ENCODE peak calls at places on chromosomes 1 and 21, in six cellular contexts. F is tibial nerve; I is spleen; H is CD4-positive, CD25-positive, alpha-beta regulatory T cell; P is lower lobe of right lung; S is brain microvascular endothelial cell. W is an unnamed sample.
A peak's percentile ranks its signal among the peaks of the same experiment; 100 is the strongest.

GRCh38 chr1:170580636-170581035 is 48.7 kb downstream of the GORAB start:
- DNase-seq in F (no peak), I (no peak), H (no peak), P (no peak), S (no peak), W (no peak)

GRCh38 chr1:66840929-66841328 is 39.9 kb upstream of the INSL5 start:
- DNase-seq in F (no peak), I (no peak), H (no peak), P (no peak), S (no peak), W (no peak)

GRCh38 chr1:229111703-229112319 is 159.1 kb upstream of the RAB4A start:
- DNase-seq in F (no peak), I (no peak), H (no peak), P (no peak), S (no peak), W (no peak)

GRCh38 chr1:40185951-40186864 is 25.0 kb downstream of the RLF start:
- DNase-seq in F (no peak), I (no peak), H (peak; percentile 23), P (no peak), S (peak; percentile 71), W (peak; percentile 88)

GRCh38 chr1:47951545-47952235 is 45.5 kb downstream of the TRABD2B start:
- DNase-seq in F (no peak), I (no peak), H (no peak), P (no peak), S (no peak), W (no peak)

GRCh38 chr1:166902279-166902678 is 26.2 kb upstream of the TADA1 start:
- DNase-seq in F (no peak), I (no peak), H (no peak), P (no peak), S (peak; percentile 41), W (no peak)

GRCh38 chr1:223039990-223040389 is 103.1 kb downstream of the TLR5 start:
- DNase-seq in F (no peak), I (no peak), H (no peak), P (no peak), S (no peak), W (no peak)

GRCh38 chr1:167145965-167146364 is 52.1 kb downstream of the STYXL2 start:
- DNase-seq in F (no peak), I (no peak), H (no peak), P (no peak), S (no peak), W (no peak)

GRCh38 chr1:220552672-220553258 is 24.8 kb downstream of the MARK1 start:
- DNase-seq in F (no peak), I (no peak), H (no peak), P (no peak), S (no peak), W (no peak)

GRCh38 chr1:179026813-179027664 is 1.3 kb downstream of the FAM20B start:
- DNase-seq in F (no peak), I (no peak), H (no peak), P (no peak), S (no peak), W (no peak)

GRCh38 chr1:76110662-76111061 is 36.1 kb downstream of the ST6GALNAC3 start:
- DNase-seq in F (no peak), I (no peak), H (no peak), P (no peak), S (no peak), W (no peak)

GRCh38 chr1:69123486-69123885 is 444.2 kb upstream of the LRRC7 start:
- DNase-seq in F (no peak), I (no peak), H (no peak), P (no peak), S (no peak), W (no peak)

GRCh38 chr21:32140212-32141008 is 138.4 kb downstream of the MIS18A start:
- DNase-seq in F (no peak), I (no peak), H (no peak), P (no peak), S (no peak), W (no peak)

GRCh38 chr1:5385400-5385799 is 606.8 kb downstream of the NPHP4 start:
- DNase-seq in F (no peak), I (no peak), H (no peak), P (no peak), S (no peak), W (no peak)

GRCh38 chr1:25856856-25857255 is 2.4 kb downstream of the AUNIP start:
- DNase-seq in F (no peak), I (no peak), H (no peak), P (no peak), S (no peak), W (no peak)

GRCh38 chr1:29639741-29640427 is 403.6 kb downstream of the PTPRU start:
- DNase-seq in F (no peak), I (no peak), H (no peak), P (no peak), S (peak; percentile 48), W (no peak)

GRCh38 chr1:6440198-6441126 is 15.9 kb downstream of the ESPN start:
- DNase-seq in F (no peak), I (peak; percentile 84), H (peak; percentile 71), P (peak; percentile 78), S (no peak), W (no peak)

GRCh38 chr1:1307261-1307907 is 346 bp downstream of the ACAP3 start:
- DNase-seq in F (no peak), I (peak; percentile 91), H (no peak), P (peak; percentile 75), S (no peak), W (no peak)

DNA sequence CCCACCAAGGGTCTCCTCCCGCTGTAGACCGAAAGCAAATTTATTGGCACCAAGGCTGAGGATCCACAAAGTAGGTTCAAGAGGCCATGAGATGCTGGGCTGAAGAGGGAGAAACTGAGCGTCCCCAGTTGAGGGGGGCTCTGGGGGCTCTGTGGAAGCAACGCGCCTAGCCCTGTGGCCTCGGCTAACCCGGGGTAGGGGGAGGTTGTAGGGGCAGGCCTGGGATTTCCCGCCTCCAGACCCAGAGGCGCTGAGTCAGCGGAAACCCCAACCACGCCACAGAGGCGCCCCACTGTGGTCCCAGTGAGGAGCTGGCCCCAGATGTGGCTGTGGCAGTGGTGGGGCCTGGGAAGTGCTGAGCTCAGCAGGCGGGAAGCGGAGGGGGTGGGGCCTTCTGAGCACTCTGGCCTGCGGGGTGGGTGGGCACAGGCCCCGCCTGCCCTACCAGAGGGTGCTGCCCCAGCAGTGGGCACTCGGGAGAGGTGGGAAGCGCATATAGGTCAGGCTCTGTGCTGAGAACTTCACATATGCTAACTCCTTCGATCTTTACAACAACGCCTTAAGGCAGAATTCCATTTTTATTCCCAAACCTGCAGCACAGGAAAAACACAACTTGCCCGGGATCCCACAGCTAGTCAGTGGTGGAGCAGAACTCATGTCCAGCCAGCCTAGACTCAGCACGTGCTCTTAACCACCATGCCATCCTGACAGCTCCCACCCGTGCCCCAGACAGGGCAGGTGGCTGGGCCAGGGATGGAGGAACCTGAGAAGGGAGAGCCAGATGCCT is 1.5 kb upstream of the COL16A1 start:
- DNase-seq in F (peak; percentile 50), I (peak; percentile 81), H (no peak), P (no peak), S (peak; percentile 43), W (no peak)
- H3K4me3 ChIP-seq in F (no peak overlapping the region), I (no peak overlapping the region), H (no peak overlapping the region), P (peak overlapping the region; percentile 50), S (peak overlapping the region; percentile 0), W (no peak overlapping the region)

GRCh38 chr1:108563808-108564207 is 3.9 kb downstream of the EEIG2 start:
- DNase-seq in F (no peak), I (no peak), H (no peak), P (no peak), S (no peak), W (no peak)
- H3K4me3 ChIP-seq in F (no peak overlapping the region), I (no peak overlapping the region), H (no peak overlapping the region), P (no peak overlapping the region), S (no peak overlapping the region), W (no peak overlapping the region)

GRCh38 chr1:97209381-97209780 is 487.8 kb downstream of the PTBP2 start:
- DNase-seq in F (no peak), I (no peak), H (no peak), P (no peak), S (no peak), W (no peak)
- H3K4me3 ChIP-seq in F (no peak overlapping the region), I (no peak overlapping the region), H (no peak overlapping the region), P (no peak overlapping the region), S (no peak overlapping the region), W (no peak overlapping the region)

GRCh38 chr1:53470155-53470554 is 11.0 kb downstream of the DMRTB1 start:
- DNase-seq in F (peak; percentile 36), I (peak; percentile 75), H (no peak), P (peak; percentile 66), S (peak; percentile 69), W (no peak)
- H3K4me3 ChIP-seq in F (no peak overlapping the region), I (no peak overlapping the region), H (no peak overlapping the region), P (no peak overlapping the region), S (peak overlapping the region; percentile 20), W (no peak overlapping the region)

DNA sequence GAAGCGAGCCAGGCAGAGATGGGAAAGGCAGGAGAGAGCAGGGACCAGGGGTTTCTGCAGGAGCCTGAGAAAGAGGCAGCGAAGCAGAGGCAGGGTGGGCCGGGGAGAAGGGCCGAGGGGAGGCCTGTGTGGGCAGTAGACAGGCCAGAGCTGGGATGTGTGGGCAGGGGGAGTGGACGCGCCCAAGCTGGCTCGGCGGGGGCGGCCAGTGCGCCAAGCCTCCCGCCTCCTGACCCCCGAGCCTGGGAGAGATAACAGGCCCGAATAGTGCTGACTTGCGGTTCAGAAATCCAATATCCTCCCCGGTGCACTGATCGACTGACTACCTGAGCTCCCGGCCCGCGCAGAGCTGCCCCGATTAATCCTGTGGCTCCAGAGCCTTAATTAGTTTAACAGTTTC is 41.9 kb downstream of the AHDC1 start:
- DNase-seq in F (no peak), I (no peak), H (no peak), P (no peak), S (no peak), W (no peak)
- H3K4me3 ChIP-seq in F (no peak overlapping the region), I (no peak overlapping the region), H (no peak overlapping the region), P (no peak overlapping the region), S (no peak overlapping the region), W (no peak overlapping the region)

GRCh38 chr21:42039470-42039901 is 29.3 kb upstream of the ZBTB21 start:
- DNase-seq in F (peak; percentile 33), I (peak; percentile 43), H (no peak), P (peak; percentile 49), S (peak; percentile 12), W (no peak)
- H3K4me3 ChIP-seq in F (no peak overlapping the region), I (no peak overlapping the region), H (no peak overlapping the region), P (no peak overlapping the region), S (no peak overlapping the region), W (no peak overlapping the region)

DNA sequence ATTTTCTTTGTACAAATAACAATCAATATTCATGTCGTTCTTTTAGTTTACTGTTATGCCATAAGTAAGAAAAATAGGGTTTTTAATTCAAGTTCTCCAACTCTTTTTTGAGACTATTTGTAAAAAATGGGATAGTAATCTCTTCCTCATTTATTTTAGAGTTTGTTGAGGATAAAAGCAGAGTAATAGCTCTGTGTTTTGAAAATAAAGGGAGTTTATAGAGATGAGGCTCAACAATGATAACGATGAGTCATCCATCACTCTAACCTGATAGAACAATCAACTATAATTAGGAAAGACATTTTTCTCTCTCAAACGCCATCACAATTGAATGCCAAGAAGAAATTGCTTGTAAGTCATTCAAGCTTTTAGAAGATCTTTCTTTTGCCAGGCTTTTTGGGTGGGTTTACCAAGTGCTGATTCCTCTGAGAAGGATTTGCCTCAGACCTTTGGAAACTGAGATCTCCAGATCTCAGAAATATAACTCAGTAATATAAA is 553 bp downstream of the CD84 start:
- DNase-seq in F (no peak), I (no peak), H (no peak), P (no peak), S (no peak), W (no peak)
- H3K4me3 ChIP-seq in F (peak overlapping the region; percentile 12), I (peak overlapping the region; percentile 33), H (peak overlapping the region; percentile 96), P (peak overlapping the region; percentile 34), S (no peak overlapping the region), W (peak overlapping the region; percentile 25)

W was measured in GM12864.